ENCODE peak calls at places on chromosome 1, in nine cellular contexts. One of them, this sample, is unnamed.

GRCh38 chr1:69738458-69738857 is 170.7 kb downstream of the LRRC7 start:
- DNase-seq in neural progenitor cell: no peak
- DNase-seq in psoas muscle: no peak
- DNase-seq in heart right ventricle: no peak
- DNase-seq in A549: no peak
- DNase-seq in AG09319: no peak
- DNase-seq in fibroblast of lung: no peak
- DNase-seq in GM12878: no peak
- DNase-seq in PC-3: no peak
- DNase-seq in this sample: no peak

GRCh38 chr1:211885746-211886522 is 55.4 kb upstream of the LPGAT1 start:
- DNase-seq in heart right ventricle: no peak
- DNase-seq in neural progenitor cell: no peak
- DNase-seq in fibroblast of lung: no peak
- DNase-seq in AG09319: no peak
- DNase-seq in GM12878: no peak
- DNase-seq in A549: peak
- DNase-seq in PC-3: no peak
- DNase-seq in psoas muscle: no peak
- DNase-seq in this sample: peak

GRCh38 chr1:181308098-181308497 is 175.2 kb upstream of the CACNA1E start:
- DNase-seq in AG09319: no peak
- DNase-seq in PC-3: no peak
- DNase-seq in GM12878: no peak
- DNase-seq in A549: no peak
- DNase-seq in neural progenitor cell: no peak
- DNase-seq in heart right ventricle: no peak
- DNase-seq in psoas muscle: no peak
- DNase-seq in fibroblast of lung: no peak
- DNase-seq in this sample: no peak

GRCh38 chr1:44270666-44271628 is 57.7 kb downstream of the DMAP1 start:
- DNase-seq in fibroblast of lung: no peak
- DNase-seq in A549: no peak
- DNase-seq in AG09319: no peak
- DNase-seq in neural progenitor cell: no peak
- DNase-seq in psoas muscle: no peak
- DNase-seq in PC-3: no peak
- DNase-seq in heart right ventricle: no peak
- DNase-seq in GM12878: no peak
- DNase-seq in this sample: no peak

GRCh38 chr1:112906155-112906698 is 49.8 kb downstream of the SLC16A1 start:
- DNase-seq in heart right ventricle: no peak
- DNase-seq in AG09319: no peak
- DNase-seq in A549: no peak
- DNase-seq in PC-3: peak
- DNase-seq in GM12878: no peak
- DNase-seq in psoas muscle: no peak
- DNase-seq in fibroblast of lung: no peak
- DNase-seq in neural progenitor cell: peak
- DNase-seq in this sample: no peak

GRCh38 chr1:63537940-63538339 is 14.6 kb downstream of the EFCAB7 start:
- DNase-seq in AG09319: no peak
- DNase-seq in A549: no peak
- DNase-seq in fibroblast of lung: peak
- DNase-seq in psoas muscle: no peak
- DNase-seq in GM12878: no peak
- DNase-seq in neural progenitor cell: no peak
- DNase-seq in PC-3: peak
- DNase-seq in heart right ventricle: no peak
- DNase-seq in this sample: no peak

GRCh38 chr1:28232558-28233263 is at the start of gene DNAJC8:
- DNase-seq in fibroblast of lung: peak
- DNase-seq in psoas muscle: peak
- DNase-seq in AG09319: peak
- DNase-seq in GM12878: no peak
- DNase-seq in neural progenitor cell: peak
- DNase-seq in PC-3: peak
- DNase-seq in A549: peak
- DNase-seq in heart right ventricle: peak
- DNase-seq in this sample: peak

GRCh38 chr1:42765832-42766722 is 751 bp downstream of the P3H1 start:
- DNase-seq in AG09319: peak
- DNase-seq in psoas muscle: no peak
- DNase-seq in GM12878: no peak
- DNase-seq in PC-3: peak
- DNase-seq in fibroblast of lung: peak
- DNase-seq in heart right ventricle: peak
- DNase-seq in neural progenitor cell: peak
- DNase-seq in A549: peak
- DNase-seq in this sample: peak

GRCh38 chr1:1756661-1757421 is 21.4 kb downstream of the NADK start:
- DNase-seq in PC-3: peak
- DNase-seq in neural progenitor cell: no peak
- DNase-seq in AG09319: no peak
- DNase-seq in heart right ventricle: no peak
- DNase-seq in fibroblast of lung: no peak
- DNase-seq in A549: no peak
- DNase-seq in GM12878: no peak
- DNase-seq in psoas muscle: no peak
- DNase-seq in this sample: no peak

GRCh38 chr1:89832481-89833127 is 11.8 kb downstream of the LRRC8D start:
- DNase-seq in fibroblast of lung: no peak
- DNase-seq in heart right ventricle: no peak
- DNase-seq in neural progenitor cell: no peak
- DNase-seq in PC-3: no peak
- DNase-seq in GM12878: no peak
- DNase-seq in AG09319: no peak
- DNase-seq in psoas muscle: no peak
- DNase-seq in A549: no peak
- DNase-seq in this sample: no peak

GRCh38 chr1:116412480-116412798 is 39.4 kb downstream of the ATP1A1 start:
- DNase-seq in PC-3: no peak
- DNase-seq in psoas muscle: no peak
- DNase-seq in AG09319: no peak
- DNase-seq in heart right ventricle: no peak
- DNase-seq in neural progenitor cell: no peak
- DNase-seq in A549: no peak
- DNase-seq in GM12878: no peak
- DNase-seq in fibroblast of lung: no peak
- DNase-seq in this sample: no peak
- TF ChIP-seq CTCF in PC-3: no peak
- TF ChIP-seq CTCF in psoas muscle: no peak
- TF ChIP-seq CTCF in AG09319: no peak
- TF ChIP-seq CTCF in heart right ventricle: no peak
- TF ChIP-seq CTCF in neural progenitor cell: no peak
- TF ChIP-seq CTCF in A549: no peak
- TF ChIP-seq CTCF in GM12878: no peak
- TF ChIP-seq CTCF in fibroblast of lung: no peak
- TF ChIP-seq CTCF in this sample: no peak

DNA sequence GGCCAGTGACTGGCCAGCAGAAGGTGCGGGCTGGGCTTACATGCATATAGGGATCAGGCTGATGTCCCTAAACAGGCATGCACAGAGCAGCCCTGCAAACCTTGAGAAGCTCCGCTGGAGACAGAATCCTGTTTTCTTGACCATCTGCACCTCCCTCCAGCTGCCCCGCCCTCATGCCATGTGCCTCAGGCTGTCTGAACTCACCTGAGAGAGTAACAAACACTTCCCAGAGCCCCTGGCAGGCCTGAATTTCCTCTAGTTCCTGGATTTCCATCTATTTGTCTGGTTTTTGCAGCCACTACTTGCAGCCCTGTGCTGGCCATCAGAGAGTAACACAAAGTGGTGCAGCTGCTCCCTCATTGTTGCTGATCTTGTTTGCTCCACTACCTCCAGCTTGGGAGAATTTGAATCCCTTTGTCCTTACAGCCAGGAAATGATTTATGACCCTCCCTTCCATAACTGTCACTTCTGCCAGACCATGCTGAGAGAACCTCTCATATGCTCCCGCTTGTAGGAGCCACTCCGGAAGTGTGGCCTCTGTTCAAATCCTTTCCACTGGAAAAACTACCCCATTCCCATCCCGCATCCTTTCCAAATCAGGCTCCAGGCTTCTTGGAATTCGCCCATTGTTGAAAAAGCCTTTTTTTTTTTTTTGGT is 113.6 kb downstream of the NMNAT2 start:
- DNase-seq in PC-3: peak
- DNase-seq in fibroblast of lung: no peak
- DNase-seq in AG09319: no peak
- DNase-seq in A549: no peak
- DNase-seq in psoas muscle: no peak
- DNase-seq in heart right ventricle: no peak
- DNase-seq in GM12878: no peak
- DNase-seq in neural progenitor cell: no peak
- DNase-seq in this sample: no peak
- TF ChIP-seq CTCF in PC-3: no peak
- TF ChIP-seq CTCF in fibroblast of lung: no peak
- TF ChIP-seq CTCF in AG09319: no peak
- TF ChIP-seq CTCF in A549: no peak
- TF ChIP-seq CTCF in psoas muscle: no peak
- TF ChIP-seq CTCF in heart right ventricle: no peak
- TF ChIP-seq CTCF in GM12878: no peak
- TF ChIP-seq CTCF in neural progenitor cell: no peak
- TF ChIP-seq CTCF in this sample: no peak

GRCh38 chr1:246814890-246815289 is 90.7 kb downstream of the SCCPDH start:
- DNase-seq in psoas muscle: no peak
- DNase-seq in GM12878: no peak
- DNase-seq in AG09319: no peak
- DNase-seq in fibroblast of lung: no peak
- DNase-seq in heart right ventricle: no peak
- DNase-seq in A549: no peak
- DNase-seq in PC-3: no peak
- DNase-seq in neural progenitor cell: no peak
- DNase-seq in this sample: no peak

GRCh38 chr1:246803891-246804290 is 79.7 kb downstream of the SCCPDH start:
- DNase-seq in GM12878: no peak
- DNase-seq in neural progenitor cell: no peak
- DNase-seq in AG09319: no peak
- DNase-seq in heart right ventricle: no peak
- DNase-seq in psoas muscle: no peak
- DNase-seq in A549: no peak
- DNase-seq in fibroblast of lung: no peak
- DNase-seq in PC-3: no peak
- DNase-seq in this sample: no peak

GRCh38 chr1:246811985-246812384 is 87.8 kb downstream of the SCCPDH start:
- DNase-seq in A549: no peak
- DNase-seq in psoas muscle: no peak
- DNase-seq in PC-3: no peak
- DNase-seq in neural progenitor cell: no peak
- DNase-seq in fibroblast of lung: no peak
- DNase-seq in GM12878: no peak
- DNase-seq in heart right ventricle: no peak
- DNase-seq in AG09319: no peak
- DNase-seq in this sample: no peak

GRCh38 chr1:246805135-246805716 is 81.0 kb downstream of the SCCPDH start:
- DNase-seq in psoas muscle: no peak
- DNase-seq in fibroblast of lung: no peak
- DNase-seq in GM12878: no peak
- DNase-seq in neural progenitor cell: no peak
- DNase-seq in heart right ventricle: no peak
- DNase-seq in A549: no peak
- DNase-seq in PC-3: no peak
- DNase-seq in AG09319: no peak
- DNase-seq in this sample: no peak

DNA sequence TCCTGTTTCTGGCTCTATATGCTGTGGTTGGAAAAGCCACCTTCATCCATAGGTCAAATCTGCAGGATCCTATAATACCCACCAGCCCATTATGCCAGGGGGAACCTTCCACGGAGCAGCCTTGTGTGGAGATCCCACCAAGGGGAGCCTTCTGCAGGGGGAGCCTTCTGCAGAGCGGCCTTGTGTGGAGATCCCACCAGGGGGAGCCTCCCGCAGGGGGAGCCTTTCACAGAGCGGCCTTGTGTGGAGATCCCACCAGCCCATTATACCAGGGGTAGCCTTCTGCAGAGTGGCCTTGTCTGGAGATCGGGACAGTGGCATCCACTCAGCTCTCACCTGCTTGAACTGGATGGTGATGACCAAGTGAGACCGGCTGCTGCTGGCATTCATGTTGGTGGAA is 85.3 kb downstream of the SCCPDH start:
- DNase-seq in GM12878: no peak
- DNase-seq in neural progenitor cell: no peak
- DNase-seq in heart right ventricle: no peak
- DNase-seq in fibroblast of lung: no peak
- DNase-seq in AG09319: no peak
- DNase-seq in psoas muscle: no peak
- DNase-seq in A549: no peak
- DNase-seq in PC-3: no peak
- DNase-seq in this sample: no peak
- TF ChIP-seq CTCF in GM12878: peak
- TF ChIP-seq CTCF in neural progenitor cell: no peak
- TF ChIP-seq CTCF in heart right ventricle: no peak
- TF ChIP-seq CTCF in fibroblast of lung: no peak
- TF ChIP-seq CTCF in AG09319: no peak
- TF ChIP-seq CTCF in psoas muscle: no peak
- TF ChIP-seq CTCF in A549: no peak
- TF ChIP-seq CTCF in PC-3: peak
- TF ChIP-seq CTCF in this sample: no peak

GRCh38 chr1:209589440-209589839 is 5.9 kb downstream of the CAMK1G start:
- DNase-seq in neural progenitor cell: no peak
- DNase-seq in GM12878: no peak
- DNase-seq in A549: no peak
- DNase-seq in psoas muscle: no peak
- DNase-seq in PC-3: no peak
- DNase-seq in AG09319: no peak
- DNase-seq in heart right ventricle: no peak
- DNase-seq in fibroblast of lung: no peak
- DNase-seq in this sample: no peak

GRCh38 chr1:209587778-209588177 is 4.3 kb downstream of the CAMK1G start:
- DNase-seq in PC-3: peak
- DNase-seq in psoas muscle: no peak
- DNase-seq in AG09319: no peak
- DNase-seq in A549: peak
- DNase-seq in heart right ventricle: no peak
- DNase-seq in GM12878: no peak
- DNase-seq in fibroblast of lung: no peak
- DNase-seq in neural progenitor cell: no peak
- DNase-seq in this sample: no peak

GRCh38 chr1:209589863-209590262 is 6.3 kb downstream of the CAMK1G start:
- DNase-seq in A549: no peak
- DNase-seq in AG09319: no peak
- DNase-seq in GM12878: no peak
- DNase-seq in PC-3: no peak
- DNase-seq in psoas muscle: no peak
- DNase-seq in heart right ventricle: no peak
- DNase-seq in neural progenitor cell: no peak
- DNase-seq in fibroblast of lung: no peak
- DNase-seq in this sample: no peak

GRCh38 chr1:209593747-209594146 is 10.2 kb downstream of the CAMK1G start:
- DNase-seq in psoas muscle: no peak
- DNase-seq in neural progenitor cell: no peak
- DNase-seq in A549: no peak
- DNase-seq in GM12878: no peak
- DNase-seq in AG09319: no peak
- DNase-seq in PC-3: no peak
- DNase-seq in heart right ventricle: no peak
- DNase-seq in fibroblast of lung: no peak
- DNase-seq in this sample: no peak

DNA sequence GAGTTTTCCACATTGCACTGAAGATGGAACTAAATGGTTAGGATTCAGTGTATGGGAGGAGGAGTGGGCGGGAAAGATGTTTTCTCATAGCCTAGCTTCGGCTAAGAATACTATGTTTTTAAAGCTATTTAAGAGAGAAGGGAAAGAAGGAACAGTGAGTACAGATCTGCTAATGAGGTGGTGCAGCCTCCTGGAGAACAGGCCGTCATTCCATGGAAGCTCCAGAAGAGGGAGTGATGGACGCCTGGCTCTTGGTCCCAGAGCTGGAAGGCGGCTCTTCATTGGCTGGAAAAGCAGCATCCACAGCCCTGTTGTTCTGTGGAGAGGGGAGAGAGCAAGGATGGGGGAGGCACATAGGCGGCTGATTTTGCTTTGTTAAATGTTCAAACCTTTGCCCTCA is 6.9 kb downstream of the CAMK1G start:
- DNase-seq in fibroblast of lung: peak
- DNase-seq in PC-3: no peak
- DNase-seq in GM12878: no peak
- DNase-seq in psoas muscle: no peak
- DNase-seq in AG09319: no peak
- DNase-seq in heart right ventricle: no peak
- DNase-seq in neural progenitor cell: peak
- DNase-seq in A549: peak
- DNase-seq in this sample: no peak
- TF ChIP-seq CTCF in fibroblast of lung: no peak
- TF ChIP-seq CTCF in PC-3: no peak
- TF ChIP-seq CTCF in GM12878: no peak
- TF ChIP-seq CTCF in psoas muscle: no peak
- TF ChIP-seq CTCF in AG09319: peak
- TF ChIP-seq CTCF in heart right ventricle: peak
- TF ChIP-seq CTCF in neural progenitor cell: peak
- TF ChIP-seq CTCF in A549: no peak
- TF ChIP-seq CTCF in this sample: peak